ENCODE peak calls at places on chromosome 21, in four cellular contexts. R is body of pancreas, Q is lower lobe of right lung, I is vagina. H is an unnamed sample.
A peak's percentile ranks its signal among the peaks of the same experiment; 100 is the strongest.

GRCh38 chr21:44382536-44382935 is 29.1 kb downstream of the TRPM2 start:
- DNase-seq in R (no peak), Q (no peak), I (peak; percentile 84), H (no peak)

GRCh38 chr21:44969965-44970755 is 30.3 kb downstream of the SLX9 start:
- DNase-seq in R (no peak), Q (no peak), I (no peak), H (no peak)

GRCh38 chr21:25501996-25502665 is 105.2 kb downstream of the MRPL39 start:
- DNase-seq in R (no peak), Q (no peak), I (no peak), H (no peak)

GRCh38 chr21:45987121-45987711 is 5.6 kb downstream of the COL6A1 start:
- DNase-seq in R (no peak), Q (no peak), I (no peak), H (no peak)

GRCh38 chr21:31730687-31731111 is 1.2 kb downstream of the SCAF4 start:
- DNase-seq in R (no peak), Q (no peak), I (no peak), H (peak; percentile 10)

GRCh38 chr21:8993943-8994639 is 1527.3 kb upstream of the TPTE start:
- DNase-seq in R (no peak), Q (no peak), I (no peak), H (no peak)

GRCh38 chr21:45768011-45768740 is 124.7 kb downstream of the PCBP3 start:
- DNase-seq in R (no peak), Q (no peak), I (no peak), H (no peak)

GRCh38 chr21:37821791-37822450 is 94.3 kb downstream of the KCNJ6 start:
- DNase-seq in R (no peak), Q (no peak), I (no peak), H (no peak)

GRCh38 chr21:28601708-28602107 is 391.0 kb downstream of the LTN1 start:
- DNase-seq in R (no peak), Q (no peak), I (no peak), H (no peak)

GRCh38 chr21:44496900-44497550 is 41.7 kb downstream of the LRRC3 start:
- DNase-seq in R (no peak), Q (no peak), I (no peak), H (peak; percentile 70)

GRCh38 chr21:32907521-32907920 is 118.2 kb upstream of the OLIG2 start:
- DNase-seq in R (no peak), Q (no peak), I (no peak), H (no peak)

GRCh38 chr21:44709426-44710293 is 1.7 kb downstream of the TSPEAR start:
- DNase-seq in R (no peak), Q (no peak), I (peak; percentile 64), H (peak; percentile 20)

GRCh38 chr21:32481875-32482408 is 69.4 kb downstream of the EVA1C start:
- DNase-seq in R (no peak), Q (no peak), I (no peak), H (peak; percentile 53)

GRCh38 chr21:33185852-33186251 is 43.9 kb upstream of the IFNAR2 start:
- DNase-seq in R (no peak), Q (no peak), I (no peak), H (no peak)

GRCh38 chr21:45576838-45577737 is 34.8 kb upstream of the SLC19A1 start:
- DNase-seq in R (no peak), Q (peak; percentile 28), I (no peak), H (no peak)

GRCh38 chr21:29018540-29018939 is 609 bp downstream of the RWDD2B start:
- DNase-seq in R (no peak), Q (no peak), I (no peak), H (no peak)

GRCh38 chr21:37849703-37850102 is 66.6 kb downstream of the KCNJ6 start:
- DNase-seq in R (no peak), Q (no peak), I (no peak), H (no peak)

GRCh38 chr21:46552274-46552673 is 52.6 kb downstream of the S100B start:
- DNase-seq in R (no peak), Q (no peak), I (no peak), H (no peak)

GRCh38 chr21:21165063-21165645 is 166.9 kb downstream of the NCAM2 start:
- DNase-seq in R (no peak), Q (no peak), I (no peak), H (no peak)

GRCh38 chr21:35924714-35925301 is 135.5 kb downstream of the SETD4 start:
- DNase-seq in R (no peak), Q (no peak), I (no peak), H (peak; percentile 3)

GRCh38 chr21:35923971-35924370 is 136.4 kb downstream of the SETD4 start:
- DNase-seq in R (no peak), Q (no peak), I (no peak), H (no peak)

GRCh38 chr21:35920428-35920827 is 139.9 kb downstream of the SETD4 start:
- DNase-seq in R (no peak), Q (no peak), I (no peak), H (no peak)

GRCh38 chr21:35922618-35923017 is 137.7 kb downstream of the SETD4 start:
- DNase-seq in R (no peak), Q (no peak), I (no peak), H (no peak)

DNA sequence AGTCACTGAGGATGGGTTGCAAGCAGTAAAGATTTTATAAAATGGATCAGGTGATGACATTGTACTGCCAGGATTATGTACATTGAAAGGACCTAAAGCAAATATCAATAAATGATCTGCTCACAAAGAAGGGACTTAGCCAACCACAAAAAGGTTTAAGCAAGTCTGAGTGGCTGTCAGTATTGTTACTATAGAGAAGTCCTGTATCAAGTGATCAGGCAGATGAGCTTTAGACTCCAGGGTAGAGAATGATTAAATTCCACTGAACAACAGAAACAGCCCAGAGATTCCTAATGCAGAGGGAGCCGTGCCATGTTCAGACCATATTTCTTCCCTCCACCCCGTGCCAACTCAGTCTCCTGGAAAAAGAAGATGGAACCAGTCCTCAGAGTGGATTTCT is 138.9 kb downstream of the SETD4 start:
- DNase-seq in R (no peak), Q (no peak), I (no peak), H (no peak)
- H3K4me3 ChIP-seq in R (no peak overlapping the region), Q (no peak overlapping the region), I (no peak overlapping the region), H (no peak overlapping the region)

GRCh38 chr21:36075171-36075570 is 5.3 kb downstream of the CBR1 start:
- DNase-seq in R (no peak), Q (no peak), I (no peak), H (peak; percentile 47)
- H3K4me1 ChIP-seq in R (peaks cover 32% of the 10 kb centered on the region), Q (peaks cover 48% of the 10 kb centered on the region), I (peaks cover 51% of the 10 kb centered on the region), H (peaks cover 14% of the 10 kb centered on the region)

GRCh38 chr21:40129809-40130208 is 262.6 kb downstream of the PCP4 start:
- DNase-seq in R (no peak), Q (no peak), I (no peak), H (no peak)
- H3K27ac ChIP-seq in R (no peak overlapping the region), Q (no peak overlapping the region), I (no peak overlapping the region), H (no peak overlapping the region)

DNA sequence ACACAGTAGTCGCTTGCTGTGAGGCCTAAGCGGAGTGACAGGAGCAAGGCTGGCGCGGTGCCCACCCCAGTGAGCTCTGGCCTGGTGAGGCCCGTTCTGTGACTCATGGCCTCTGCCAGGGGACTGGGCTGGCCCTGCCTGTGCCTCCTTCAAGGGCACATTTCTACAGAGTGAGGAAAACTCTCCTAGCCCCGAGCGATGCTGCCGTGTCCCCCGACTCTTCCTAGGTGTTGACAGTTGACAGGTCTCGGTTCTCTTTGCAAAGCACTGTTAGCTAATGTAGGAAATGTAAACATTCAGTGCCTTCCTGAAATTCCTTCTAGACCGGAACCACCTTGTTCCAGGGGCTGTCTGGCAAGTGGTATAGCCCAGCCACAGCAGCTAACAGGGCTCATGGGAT is 43.9 kb downstream of the ABCG1 start:
- DNase-seq in R (peak; percentile 89), Q (peak; percentile 86), I (no peak), H (peak; percentile 33)
- H3K4me3 ChIP-seq in R (no peak overlapping the region), Q (no peak overlapping the region), I (no peak overlapping the region), H (no peak overlapping the region)

GRCh38 chr21:15001113-15001512 is 63.7 kb downstream of the NRIP1 start:
- DNase-seq in R (no peak), Q (no peak), I (no peak), H (no peak)
- H3K4me1 ChIP-seq in R (peaks cover 56% of the 10 kb centered on the region), Q (peaks cover 34% of the 10 kb centered on the region), I (peaks cover 75% of the 10 kb centered on the region), H (peaks cover 18% of the 10 kb centered on the region)